ENCODE peak calls at places on chromosomes 12 and 14, in seven cellular contexts. M, L, N, U, W, G and E are unnamed samples.

GRCh38 chr14:101230161-101230850 is 326.8 kb upstream of the RTL1 start:
- DNase-seq in M (no peak), L (no peak), N (no peak), U (no peak), W (no peak), G (no peak), E (no peak)

GRCh38 chr12:108543642-108544041 is 17.3 kb downstream of the SART3 start:
- DNase-seq in M (no peak), L (no peak), N (no peak), U (no peak), W (no peak), G (no peak), E (no peak)

GRCh38 chr14:42391146-42391821 is 784.6 kb downstream of the LRFN5 start:
- DNase-seq in M (no peak), L (no peak), N (no peak), U (no peak), W (no peak), G (no peak), E (no peak)

GRCh38 chr14:32470161-32470705 is 141.1 kb downstream of the AKAP6 start:
- DNase-seq in M (no peak), L (no peak), N (no peak), U (no peak), W (no peak), G (no peak), E (no peak)

GRCh38 chr14:22887260-22887989 is 4.4 kb downstream of the REM2 start:
- DNase-seq in M (peak), L (peak), N (no peak), U (peak), W (peak), G (no peak), E (no peak)

GRCh38 chr14:57417228-57417627 is 26.8 kb downstream of the NAA30 start:
- DNase-seq in M (no peak), L (no peak), N (no peak), U (no peak), W (no peak), G (no peak), E (no peak)

GRCh38 chr14:74501135-74501614 is 7.6 kb downstream of the ISCA2 start:
- DNase-seq in M (peak), L (peak), N (no peak), U (no peak), W (peak), G (no peak), E (no peak)

GRCh38 chr12:79508622-79509021 is 182.1 kb downstream of the PAWR start:
- DNase-seq in M (no peak), L (no peak), N (no peak), U (no peak), W (no peak), G (no peak), E (no peak)

GRCh38 chr14:67566908-67567307 is 33.2 kb downstream of the PIGH start:
- DNase-seq in M (no peak), L (no peak), N (no peak), U (no peak), W (peak), G (no peak), E (no peak)

GRCh38 chr14:25090716-25091454 is 40.9 kb upstream of the STXBP6 start:
- DNase-seq in M (peak), L (peak), N (no peak), U (no peak), W (no peak), G (no peak), E (no peak)

GRCh38 chr14:71466942-71467341 is 465.3 kb upstream of the RGS6 start:
- DNase-seq in M (no peak), L (peak), N (no peak), U (no peak), W (no peak), G (no peak), E (no peak)

GRCh38 chr14:76129851-76130576 is 21.7 kb upstream of the GPATCH2L start:
- DNase-seq in M (no peak), L (no peak), N (no peak), U (no peak), W (no peak), G (no peak), E (no peak)

GRCh38 chr12:22271036-22271435 is 63.5 kb downstream of the ST8SIA1 start:
- DNase-seq in M (peak), L (peak), N (no peak), U (no peak), W (peak), G (no peak), E (no peak)

GRCh38 chr12:95553202-95553943 is 2.1 kb upstream of the USP44 start:
- DNase-seq in M (peak), L (no peak), N (no peak), U (no peak), W (no peak), G (no peak), E (no peak)